ENCODE peak calls at places on chromosome 14, in six cellular contexts. B is suprapubic skin, V is transverse colon, E is HepG2, L is stomach, R is upper lobe of left lung. H is an unnamed sample.

GRCh38 chr14:65961004-65961403 is 525.2 kb upstream of the CCDC196 start:
- DNase-seq in V (peak), B (no peak), R (peak), E (no peak), L (peak), H (no peak)

GRCh38 chr14:84670801-84671200 is 859.1 kb upstream of the FLRT2 start:
- DNase-seq in R (no peak), B (no peak), V (no peak), E (no peak), L (no peak), H (no peak)

GRCh38 chr14:100116134-100116533 is 43.3 kb downstream of the DEGS2 start:
- DNase-seq in E (no peak), V (no peak), R (no peak), L (no peak), B (no peak), H (no peak)

GRCh38 chr14:51884086-51884927 is 23.9 kb downstream of the GNG2 start:
- DNase-seq in V (no peak), B (no peak), L (no peak), R (no peak), E (no peak), H (no peak)

GRCh38 chr14:99541677-99542470 is 60.7 kb downstream of the CCNK start:
- DNase-seq in V (no peak), R (no peak), B (no peak), E (no peak), L (no peak), H (no peak)

GRCh38 chr14:85037411-85037810 is 492.5 kb upstream of the FLRT2 start:
- DNase-seq in R (no peak), E (no peak), L (no peak), V (no peak), B (no peak), H (no peak)

GRCh38 chr14:90355540-90356518 is 24.1 kb upstream of the NRDE2 start:
- DNase-seq in E (peak), R (no peak), B (no peak), L (no peak), V (no peak), H (no peak)

GRCh38 chr14:36383674-36384421 is 63.4 kb upstream of the MBIP start:
- DNase-seq in E (no peak), R (peak), B (no peak), V (no peak), L (no peak), H (no peak)

GRCh38 chr14:56733396-56733795 is 76.9 kb downstream of the OTX2 start:
- DNase-seq in E (no peak), R (no peak), V (no peak), L (no peak), B (no peak), H (no peak)

GRCh38 chr14:60589442-60589841 is 59.8 kb downstream of the SIX1 start:
- DNase-seq in R (no peak), B (no peak), E (no peak), V (no peak), L (no peak), H (no peak)

GRCh38 chr14:91753501-91754128 is 21.7 kb upstream of the CATSPERB start:
- DNase-seq in V (no peak), B (no peak), R (no peak), L (no peak), E (no peak), H (no peak)

GRCh38 chr14:29148221-29148620 is 381.6 kb downstream of the FOXG1 start:
- DNase-seq in L (no peak), R (no peak), E (no peak), V (no peak), B (no peak), H (no peak)

GRCh38 chr14:73764406-73764805 is 50.2 kb upstream of the PNMA1 start:
- DNase-seq in V (peak), L (no peak), R (no peak), E (no peak), B (no peak), H (no peak)

GRCh38 chr14:100582496-100583165 is 4.6 kb downstream of the BEGAIN start:
- DNase-seq in B (no peak), L (no peak), E (no peak), R (no peak), V (no peak), H (no peak)

GRCh38 chr14:22852940-22853767 is 16.8 kb downstream of the MMP14 start:
- DNase-seq in B (peak), V (peak), L (peak), R (peak), E (peak), H (peak)

GRCh38 chr14:97187916-97188315 is 390.7 kb downstream of the VRK1 start:
- DNase-seq in V (no peak), B (no peak), L (no peak), E (no peak), R (no peak), H (peak)

GRCh38 chr14:48826058-48826457 is 760.1 kb downstream of the RPS29 start:
- DNase-seq in B (no peak), V (no peak), L (no peak), R (no peak), E (no peak), H (no peak)

GRCh38 chr14:22569106-22569748 is 19.8 kb downstream of the DAD1 start:
- DNase-seq in R (no peak), B (no peak), V (no peak), L (no peak), E (no peak), H (no peak)

GRCh38 chr14:33922125-33922524 is 28.7 kb downstream of the EGLN3 start:
- DNase-seq in B (no peak), L (no peak), E (no peak), V (no peak), R (no peak), H (peak)

GRCh38 chr14:99688210-99688581 is 4.1 kb downstream of the CYP46A1 start:
- DNase-seq in E (no peak), L (no peak), R (no peak), V (no peak), B (peak), H (no peak)

DNA sequence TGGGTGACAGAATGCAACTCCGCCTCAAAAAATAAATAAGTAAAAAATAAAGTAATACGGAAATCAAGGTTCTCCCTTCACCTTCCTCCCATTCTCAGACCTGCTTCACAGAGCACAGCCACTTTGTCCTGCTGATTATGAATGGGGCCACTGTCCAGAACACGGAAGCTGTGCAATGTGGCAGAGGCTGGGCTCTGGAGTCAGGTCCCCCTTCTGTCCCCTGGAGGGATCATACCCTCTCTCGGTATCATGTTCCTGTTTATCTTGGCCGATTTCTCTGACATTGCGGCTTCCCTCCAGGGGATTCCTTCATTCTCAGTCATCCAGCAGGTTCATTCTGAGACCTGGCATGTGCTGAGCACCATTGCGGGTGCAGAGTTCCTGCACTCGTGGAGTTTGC is 11.3 kb downstream of the PPP2R5C start:
- DNase-seq in V (no peak), L (no peak), E (peak), B (no peak), R (no peak), H (no peak)
- TF ChIP-seq CTCF in V (no peak), L (no peak), E (no peak), B (no peak), R (no peak), H (no peak)

GRCh38 chr14:61749264-61749663 is 13.0 kb upstream of the SNAPC1 start:
- DNase-seq in E (no peak), L (no peak), R (no peak), B (no peak), V (no peak), H (no peak)

GRCh38 chr14:61752626-61753025 is 9.6 kb upstream of the SNAPC1 start:
- DNase-seq in R (no peak), E (no peak), L (no peak), V (no peak), B (no peak), H (no peak)

GRCh38 chr14:61749867-61750266 is 12.4 kb upstream of the SNAPC1 start:
- DNase-seq in L (no peak), R (no peak), E (peak), B (no peak), V (peak), H (no peak)

GRCh38 chr14:61751475-61751989 is 10.7 kb upstream of the SNAPC1 start:
- DNase-seq in E (no peak), L (no peak), B (no peak), R (no peak), V (no peak), H (no peak)

DNA sequence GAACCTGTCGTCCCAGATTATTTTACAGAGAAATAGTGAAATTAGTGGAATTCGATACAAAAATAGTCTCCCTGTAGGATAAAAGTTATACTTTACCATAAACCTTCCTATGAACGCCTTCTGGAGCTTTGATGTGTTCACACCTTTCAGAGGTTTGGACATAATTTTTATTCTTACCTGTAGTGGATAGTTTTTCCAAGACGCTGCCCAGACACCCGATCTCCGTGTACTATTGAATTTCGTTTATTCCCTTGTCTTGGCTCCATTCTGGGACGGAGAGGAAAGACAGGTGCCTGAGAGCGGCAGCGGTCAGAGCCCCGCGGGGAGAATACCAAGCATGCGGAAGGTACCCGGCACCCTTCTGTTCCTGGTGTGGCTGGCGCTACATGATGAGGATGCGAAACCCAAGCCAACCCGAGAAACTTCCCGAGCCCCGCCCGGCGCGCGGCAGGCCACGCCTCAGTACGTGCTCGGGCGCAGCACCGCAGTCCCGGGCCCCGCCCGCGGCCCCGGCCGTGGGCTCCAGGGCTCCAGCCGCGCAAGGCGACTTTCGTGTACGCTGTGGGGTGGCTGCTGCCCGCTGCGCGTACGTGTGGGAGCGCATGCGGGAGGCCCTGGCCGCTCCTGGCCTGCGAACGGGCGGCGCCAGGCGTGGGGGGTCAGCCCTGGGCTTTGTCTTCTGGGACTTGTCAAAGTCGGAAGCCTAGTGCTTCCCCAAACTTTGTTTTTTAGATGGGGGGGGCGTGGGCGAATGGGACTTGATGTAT is 11.3 kb upstream of the SNAPC1 start:
- DNase-seq in V (peak), L (peak), E (no peak), B (peak), R (peak), H (peak)
- TF ChIP-seq POLR2AphosphoS5 in V (peak), L (peak), E (no peak), B (no peak), R (peak), H (peak)

GRCh38 chr14:49882826-49883694 is 9.8 kb upstream of the ARF6 start:
- DNase-seq in B (no peak), V (no peak), R (no peak), L (no peak), E (no peak), H (no peak)
- TF ChIP-seq EP300 in B (no peak), V (no peak), R (no peak), L (no peak), E (no peak), H (no peak)

GRCh38 chr14:59272633-59273032 is 84.2 kb downstream of the DAAM1 start:
- DNase-seq in L (no peak), R (no peak), E (no peak), V (no peak), B (no peak), H (no peak)

GRCh38 chr14:59276235-59276634 is 87.8 kb downstream of the DAAM1 start:
- DNase-seq in V (no peak), B (no peak), E (no peak), L (no peak), R (no peak), H (no peak)

GRCh38 chr14:59273737-59274136 is 85.3 kb downstream of the DAAM1 start:
- DNase-seq in V (no peak), R (no peak), E (no peak), B (no peak), L (no peak), H (no peak)

GRCh38 chr14:59275668-59276067 is 87.2 kb downstream of the DAAM1 start:
- DNase-seq in R (no peak), V (no peak), B (no peak), E (peak), L (no peak), H (no peak)

GRCh38 chr14:59274991-59275391 is 86.5 kb downstream of the DAAM1 start:
- DNase-seq in E (no peak), V (no peak), R (peak), B (no peak), L (no peak), H (no peak)
- TF ChIP-seq CTCF in E (no peak), V (no peak), R (no peak), B (no peak), L (no peak), H (no peak)

DNA sequence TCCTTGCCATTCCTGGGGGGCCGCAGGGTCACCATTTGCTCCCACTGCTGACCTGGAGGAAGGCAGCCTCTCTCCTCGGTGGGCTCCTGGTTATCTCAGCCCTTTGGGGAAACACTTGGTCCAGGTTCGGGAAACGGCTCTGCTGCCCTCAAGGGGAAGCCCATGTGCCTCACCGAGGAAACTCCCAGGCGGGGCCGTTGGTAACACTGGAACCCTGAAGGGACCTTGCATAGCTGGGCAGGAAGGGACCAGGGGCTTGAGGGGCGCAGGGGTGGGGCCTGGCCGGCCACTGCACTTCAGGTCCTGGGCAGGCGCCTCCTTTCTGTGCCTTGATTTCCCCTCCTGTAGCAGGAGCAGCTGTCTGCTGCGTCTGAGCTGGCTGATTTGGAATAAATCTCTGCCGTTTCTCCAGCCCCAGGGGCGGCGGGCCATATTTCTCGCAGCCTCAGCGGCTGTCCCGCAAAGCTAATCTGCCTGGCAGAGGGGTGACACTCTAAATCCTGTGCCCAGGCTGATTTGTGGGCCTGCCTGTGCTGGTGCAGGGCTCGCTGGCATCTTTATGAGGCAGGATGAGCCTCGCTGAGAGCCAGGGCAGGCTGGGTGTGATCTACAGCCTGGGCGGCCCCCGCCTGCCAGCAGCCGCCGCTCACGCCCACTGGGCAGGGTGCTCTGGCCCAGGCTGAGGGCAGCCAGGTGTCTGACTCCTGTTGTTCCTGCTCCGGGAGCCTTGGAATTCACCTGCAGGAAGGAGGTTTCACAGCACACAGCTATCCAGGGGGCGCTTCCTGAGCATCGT is 49.7 kb downstream of the KIF26A start:
- DNase-seq in V (peak), B (no peak), R (no peak), E (no peak), L (peak), H (no peak)
- TF ChIP-seq POLR2AphosphoS5 in V (no peak), B (no peak), R (no peak), E (no peak), L (no peak), H (no peak)

DNA sequence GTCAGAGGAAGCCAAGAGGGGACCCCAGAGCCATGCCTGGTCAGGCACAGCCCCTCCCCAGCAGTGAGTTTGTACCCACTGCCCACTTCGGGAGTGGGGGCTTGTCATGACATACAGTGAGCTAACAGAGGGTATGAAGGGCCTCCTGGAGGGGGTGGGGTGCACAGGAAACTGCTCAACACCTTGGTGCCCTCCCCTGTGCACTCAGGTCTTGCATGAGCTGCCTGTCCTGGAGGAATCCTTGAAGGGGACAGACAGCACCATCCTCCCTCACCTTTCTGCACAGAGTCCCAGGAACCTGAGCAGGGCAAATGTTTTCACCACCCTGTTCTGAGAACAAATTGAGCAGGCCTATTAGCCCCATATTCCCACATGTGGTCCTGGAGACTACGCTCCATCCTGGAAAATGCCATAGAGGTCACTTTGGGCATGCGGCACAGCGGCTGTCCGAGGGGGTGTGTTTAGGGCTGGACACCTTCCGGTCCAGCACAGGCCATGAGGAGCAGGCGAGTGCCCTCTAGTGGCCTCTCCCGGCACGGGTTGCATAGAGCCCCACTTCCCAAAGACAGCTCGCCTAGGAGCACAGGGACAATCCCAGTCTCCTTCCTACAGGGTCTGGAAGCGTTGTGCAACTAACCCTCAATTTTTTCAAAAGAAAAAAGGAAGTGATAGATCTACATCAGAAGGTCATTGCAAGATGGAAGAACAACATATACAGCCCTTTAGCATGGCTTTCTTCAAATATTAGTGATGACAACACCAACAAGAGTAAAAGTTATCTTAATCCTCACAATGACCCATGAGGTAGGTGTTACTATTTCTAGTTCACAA is 31.9 kb upstream of the ZFP36L1 start:
- DNase-seq in R (peak), B (no peak), V (peak), L (peak), E (peak), H (no peak)
- TF ChIP-seq EP300 in R (no peak), B (no peak), V (no peak), L (no peak), E (peak), H (no peak)

GRCh38 chr14:105485720-105486332 is 860 bp upstream of the CRIP1 start:
- DNase-seq in V (no peak), B (no peak), E (peak), R (no peak), L (no peak), H (no peak)
- TF ChIP-seq CTCF in V (no peak), B (no peak), E (peak), R (peak), L (no peak), H (no peak)

GRCh38 chr14:21382095-21382494 is 1.7 kb downstream of the SUPT16H start:
- DNase-seq in R (no peak), L (no peak), B (no peak), V (no peak), E (no peak), H (no peak)

GRCh38 chr14:21382886-21383847 is 652 bp downstream of the SUPT16H start:
- DNase-seq in L (peak), R (peak), E (peak), B (no peak), V (peak), H (no peak)

GRCh38 chr14:21385170-21385904 is 1.5 kb upstream of the SUPT16H start:
- DNase-seq in L (no peak), R (no peak), V (no peak), B (no peak), E (no peak), H (no peak)

GRCh38 chr14:21383848-21384493 is at the start of gene SUPT16H:
- DNase-seq in B (peak), V (peak), R (peak), L (peak), E (peak), H (peak)

GRCh38 chr14:21384494-21384851 is 654 bp upstream of the SUPT16H start:
- DNase-seq in V (no peak), L (no peak), E (no peak), B (no peak), R (no peak), H (no peak)
- TF ChIP-seq POLR2AphosphoS5 in V (no peak), L (no peak), E (no peak), B (no peak), R (no peak), H (no peak)

DNA sequence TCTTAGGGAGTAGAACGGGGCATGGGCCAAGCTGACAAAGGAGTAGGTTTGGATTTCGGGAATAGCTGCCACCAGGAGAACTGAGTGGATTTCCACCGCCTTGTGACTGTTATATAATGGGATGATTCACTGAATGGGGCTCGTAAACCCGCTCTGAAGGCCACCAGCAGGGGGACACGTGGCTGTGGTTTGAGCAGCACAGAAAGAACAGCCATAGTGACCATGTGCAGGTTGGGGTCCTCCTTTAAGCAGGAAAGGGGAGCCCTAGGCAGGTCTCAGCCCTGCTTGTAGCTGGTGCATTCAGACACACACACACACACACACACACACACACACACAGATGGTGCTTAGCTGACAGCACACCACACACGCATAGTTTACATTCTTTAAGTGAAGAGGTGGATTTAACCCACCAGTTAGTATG is 8.6 kb upstream of the ASB2 start:
- DNase-seq in R (no peak), V (peak), B (no peak), L (no peak), E (peak), H (no peak)
- TF ChIP-seq EP300 in R (no peak), V (no peak), B (no peak), L (no peak), E (no peak), H (no peak)